ENCODE peak calls at places on chromosomes 1 and 21, in nine cellular contexts. One of them, this sample, is unnamed.
A peak's percentile ranks its signal among the peaks of the same experiment; 100 is the strongest.

GRCh38 chr21:41754481-41754891 is 12.4 kb downstream of the RIPK4 start:
- DNase-seq in heart left ventricle: no peak
- DNase-seq in prostate gland: no peak
- DNase-seq in K562: no peak
- DNase-seq in uterus: no peak
- DNase-seq in ovary: no peak
- DNase-seq in spleen: no peak
- DNase-seq in stomach: no peak
- DNase-seq in IMR-90: no peak
- DNase-seq in this sample: no peak

GRCh38 chr1:21552715-21553114 is 43.5 kb downstream of the ALPL start:
- DNase-seq in heart left ventricle: no peak
- DNase-seq in prostate gland: no peak
- DNase-seq in K562: no peak
- DNase-seq in uterus: no peak
- DNase-seq in ovary: no peak
- DNase-seq in spleen: no peak
- DNase-seq in stomach: no peak
- DNase-seq in IMR-90: peak; percentile 93
- DNase-seq in this sample: no peak

GRCh38 chr1:22428672-22429071 is 23.0 kb upstream of the ZBTB40 start:
- DNase-seq in heart left ventricle: no peak
- DNase-seq in prostate gland: no peak
- DNase-seq in K562: peak; percentile 85
- DNase-seq in uterus: no peak
- DNase-seq in ovary: no peak
- DNase-seq in spleen: no peak
- DNase-seq in stomach: no peak
- DNase-seq in IMR-90: peak; percentile 59
- DNase-seq in this sample: no peak

GRCh38 chr1:197737916-197738315 is 37.4 kb downstream of the DENND1B start:
- DNase-seq in heart left ventricle: no peak
- DNase-seq in prostate gland: no peak
- DNase-seq in K562: no peak
- DNase-seq in uterus: no peak
- DNase-seq in ovary: no peak
- DNase-seq in spleen: no peak
- DNase-seq in stomach: no peak
- DNase-seq in IMR-90: no peak
- DNase-seq in this sample: no peak

GRCh38 chr1:151130837-151131586 is 15.4 kb downstream of the SEMA6C start:
- DNase-seq in heart left ventricle: peak; percentile 87
- DNase-seq in prostate gland: peak; percentile 90
- DNase-seq in K562: peak; percentile 10
- DNase-seq in uterus: peak; percentile 93
- DNase-seq in ovary: peak; percentile 92
- DNase-seq in spleen: peak; percentile 89
- DNase-seq in stomach: peak; percentile 71
- DNase-seq in IMR-90: peak; percentile 32
- DNase-seq in this sample: peak; percentile 97

GRCh38 chr1:10901091-10901893 is 104.8 kb upstream of the CASZ1 start:
- DNase-seq in heart left ventricle: peak; percentile 32
- DNase-seq in prostate gland: peak; percentile 62
- DNase-seq in K562: no peak
- DNase-seq in uterus: no peak
- DNase-seq in ovary: no peak
- DNase-seq in spleen: peak; percentile 57
- DNase-seq in stomach: peak; percentile 54
- DNase-seq in IMR-90: no peak
- DNase-seq in this sample: no peak

GRCh38 chr1:28878796-28879195 is 35.6 kb upstream of the EPB41 start:
- DNase-seq in heart left ventricle: no peak
- DNase-seq in prostate gland: no peak
- DNase-seq in K562: no peak
- DNase-seq in uterus: no peak
- DNase-seq in ovary: no peak
- DNase-seq in spleen: no peak
- DNase-seq in stomach: no peak
- DNase-seq in IMR-90: no peak
- DNase-seq in this sample: no peak

GRCh38 chr1:247402099-247402706 is 13.8 kb upstream of the NLRP3 start:
- DNase-seq in heart left ventricle: no peak
- DNase-seq in prostate gland: no peak
- DNase-seq in K562: no peak
- DNase-seq in uterus: no peak
- DNase-seq in ovary: no peak
- DNase-seq in spleen: no peak
- DNase-seq in stomach: no peak
- DNase-seq in IMR-90: no peak
- DNase-seq in this sample: no peak

GRCh38 chr1:214205053-214205452 is 75.9 kb upstream of the SMYD2 start:
- DNase-seq in heart left ventricle: no peak
- DNase-seq in prostate gland: no peak
- DNase-seq in K562: no peak
- DNase-seq in uterus: no peak
- DNase-seq in ovary: no peak
- DNase-seq in spleen: no peak
- DNase-seq in stomach: no peak
- DNase-seq in IMR-90: no peak
- DNase-seq in this sample: no peak

GRCh38 chr1:224433041-224433670 is 1.4 kb downstream of the WDR26 start:
- DNase-seq in heart left ventricle: peak; percentile 64
- DNase-seq in prostate gland: peak; percentile 18
- DNase-seq in K562: no peak
- DNase-seq in uterus: peak; percentile 17
- DNase-seq in ovary: peak; percentile 33
- DNase-seq in spleen: peak; percentile 84
- DNase-seq in stomach: no peak
- DNase-seq in IMR-90: no peak
- DNase-seq in this sample: no peak

GRCh38 chr1:159012495-159012894 is 2.8 kb downstream of the IFI16 start:
- DNase-seq in heart left ventricle: no peak
- DNase-seq in prostate gland: no peak
- DNase-seq in K562: no peak
- DNase-seq in uterus: no peak
- DNase-seq in ovary: no peak
- DNase-seq in spleen: peak; percentile 76
- DNase-seq in stomach: no peak
- DNase-seq in IMR-90: peak; percentile 24
- DNase-seq in this sample: no peak

GRCh38 chr1:25903986-25904385 is 2.2 kb downstream of the STMN1 start:
- DNase-seq in heart left ventricle: no peak
- DNase-seq in prostate gland: no peak
- DNase-seq in K562: no peak
- DNase-seq in uterus: no peak
- DNase-seq in ovary: no peak
- DNase-seq in spleen: no peak
- DNase-seq in stomach: no peak
- DNase-seq in IMR-90: no peak
- DNase-seq in this sample: peak; percentile 22

GRCh38 chr1:25907473-25908058 is 1.3 kb upstream of the STMN1 start:
- DNase-seq in heart left ventricle: no peak
- DNase-seq in prostate gland: no peak
- DNase-seq in K562: no peak
- DNase-seq in uterus: no peak
- DNase-seq in ovary: no peak
- DNase-seq in spleen: no peak
- DNase-seq in stomach: no peak
- DNase-seq in IMR-90: no peak
- DNase-seq in this sample: peak; percentile 19

GRCh38 chr1:25906644-25907300 is 553 bp upstream of the STMN1 start:
- DNase-seq in heart left ventricle: peak; percentile 68
- DNase-seq in prostate gland: peak; percentile 7
- DNase-seq in K562: peak; percentile 70
- DNase-seq in uterus: peak; percentile 33
- DNase-seq in ovary: no peak
- DNase-seq in spleen: no peak
- DNase-seq in stomach: peak; percentile 43
- DNase-seq in IMR-90: no peak
- DNase-seq in this sample: no peak

GRCh38 chr1:25904942-25905679 is 1.1 kb downstream of the STMN1 start:
- DNase-seq in heart left ventricle: peak; percentile 96
- DNase-seq in prostate gland: peak; percentile 93
- DNase-seq in K562: peak; percentile 96
- DNase-seq in uterus: peak; percentile 96
- DNase-seq in ovary: peak; percentile 98
- DNase-seq in spleen: peak; percentile 98
- DNase-seq in stomach: peak; percentile 95
- DNase-seq in IMR-90: peak; percentile 88
- DNase-seq in this sample: peak; percentile 97

DNA sequence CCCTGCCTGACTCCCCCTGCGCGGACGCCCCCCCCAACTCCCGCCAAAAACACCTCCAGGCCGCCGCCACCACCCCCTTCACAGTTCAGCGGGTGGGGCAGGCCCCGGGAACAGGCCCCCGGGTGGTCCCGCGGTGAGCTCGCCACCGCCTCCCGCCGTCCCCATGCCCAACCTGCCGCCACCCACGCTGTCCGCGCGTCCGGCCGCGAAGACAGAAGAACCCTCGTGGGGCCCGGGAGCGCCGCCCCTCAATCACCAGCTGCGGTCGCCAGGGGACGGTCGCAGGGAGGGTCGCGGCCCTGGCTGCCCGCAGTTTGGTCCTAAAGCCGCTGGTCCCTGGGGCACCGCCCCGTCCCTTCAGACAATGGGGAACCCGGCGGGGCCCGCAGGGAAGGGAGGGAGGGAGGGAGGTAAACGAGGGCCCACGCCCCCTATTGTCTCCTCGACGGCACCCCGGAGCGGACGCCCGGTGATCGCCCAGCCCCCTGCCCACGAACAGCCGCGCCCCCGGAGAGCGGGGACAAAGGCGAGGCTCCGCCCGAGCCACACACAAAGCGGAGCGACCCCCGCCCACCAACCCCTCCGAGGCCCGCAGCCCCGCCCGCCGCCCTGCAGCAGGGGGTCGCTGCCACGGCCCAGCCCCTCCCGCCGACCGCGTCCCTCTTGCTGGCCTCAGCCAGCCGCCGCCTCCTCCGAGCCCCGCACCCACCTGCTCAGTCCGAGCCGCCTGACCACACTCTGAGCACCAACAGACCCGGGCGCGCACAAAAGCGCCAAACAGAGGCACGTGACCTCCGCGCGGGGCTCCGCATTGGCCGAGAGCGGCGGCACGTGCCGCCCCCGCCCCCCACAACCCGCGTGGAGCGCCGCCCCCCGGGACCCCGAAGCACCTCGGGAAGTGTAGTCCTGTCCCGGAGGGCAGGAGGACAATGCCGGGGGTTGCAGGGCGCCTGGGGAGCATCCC is at the start of gene STMN1:
- DNase-seq in heart left ventricle: peak; percentile 95
- DNase-seq in prostate gland: peak; percentile 89
- DNase-seq in K562: peak; percentile 97
- DNase-seq in uterus: peak; percentile 93
- DNase-seq in ovary: peak; percentile 97
- DNase-seq in spleen: peak; percentile 95
- DNase-seq in stomach: peak; percentile 91
- DNase-seq in IMR-90: peak; percentile 89
- DNase-seq in this sample: peak; percentile 97
- TF ChIP-seq POLR2A in heart left ventricle: peak; percentile 88
- TF ChIP-seq POLR2A in prostate gland: peak; percentile 89
- TF ChIP-seq POLR2A in K562: peak; percentile 97
- TF ChIP-seq POLR2A in uterus: peak; percentile 97
- TF ChIP-seq POLR2A in ovary: peak; percentile 87
- TF ChIP-seq POLR2A in spleen: peak; percentile 59
- TF ChIP-seq POLR2A in stomach: peak; percentile 80
- TF ChIP-seq POLR2A in IMR-90: peak; percentile 95
- TF ChIP-seq POLR2A in this sample: peak; percentile 68

GRCh38 chr1:200381256-200381980 is 28.4 kb downstream of the ZNF281 start:
- DNase-seq in heart left ventricle: no peak
- DNase-seq in prostate gland: no peak
- DNase-seq in K562: no peak
- DNase-seq in uterus: no peak
- DNase-seq in ovary: no peak
- DNase-seq in spleen: no peak
- DNase-seq in stomach: no peak
- DNase-seq in IMR-90: peak; percentile 41
- DNase-seq in this sample: no peak
- H3K4me1 ChIP-seq in heart left ventricle: no peaks in the 10 kb centered on the region
- H3K4me1 ChIP-seq in prostate gland: no peaks in the 10 kb centered on the region
- H3K4me1 ChIP-seq in K562: no peaks in the 10 kb centered on the region
- H3K4me1 ChIP-seq in uterus: no peaks in the 10 kb centered on the region
- H3K4me1 ChIP-seq in ovary: no peaks in the 10 kb centered on the region
- H3K4me1 ChIP-seq in spleen: no peaks in the 10 kb centered on the region
- H3K4me1 ChIP-seq in stomach: no peaks in the 10 kb centered on the region
- H3K4me1 ChIP-seq in IMR-90: peaks cover 4% of the 10 kb centered on the region
- H3K4me1 ChIP-seq in this sample: peaks cover 20% of the 10 kb centered on the region

GRCh38 chr1:39491146-39491921 is at the start of gene BMP8A:
- DNase-seq in heart left ventricle: peak; percentile 80
- DNase-seq in prostate gland: peak; percentile 48
- DNase-seq in K562: peak; percentile 100
- DNase-seq in uterus: peak; percentile 58
- DNase-seq in ovary: peak; percentile 74
- DNase-seq in spleen: peak; percentile 92
- DNase-seq in stomach: peak; percentile 80
- DNase-seq in IMR-90: no peak
- DNase-seq in this sample: peak; percentile 75
- H3K4me3 ChIP-seq in heart left ventricle: peak within 1 kb of the TSS; percentile 53
- H3K4me3 ChIP-seq in prostate gland: peak within 1 kb of the TSS; percentile 45
- H3K4me3 ChIP-seq in K562: peak within 1 kb of the TSS; percentile 54
- H3K4me3 ChIP-seq in uterus: peak within 1 kb of the TSS; percentile 56
- H3K4me3 ChIP-seq in ovary: peak within 1 kb of the TSS; percentile 50
- H3K4me3 ChIP-seq in spleen: peak within 1 kb of the TSS; percentile 84
- H3K4me3 ChIP-seq in stomach: peak within 1 kb of the TSS; percentile 69
- H3K4me3 ChIP-seq in IMR-90: peak within 1 kb of the TSS; percentile 55
- H3K4me3 ChIP-seq in this sample: peak within 1 kb of the TSS; percentile 45

GRCh38 chr1:156360534-156360933 is 8.5 kb upstream of the RHBG start:
- DNase-seq in heart left ventricle: no peak
- DNase-seq in prostate gland: no peak
- DNase-seq in K562: no peak
- DNase-seq in uterus: no peak
- DNase-seq in ovary: no peak
- DNase-seq in spleen: peak; percentile 39
- DNase-seq in stomach: no peak
- DNase-seq in IMR-90: no peak
- DNase-seq in this sample: no peak

GRCh38 chr1:156356262-156356874 is 12.6 kb upstream of the RHBG start:
- DNase-seq in heart left ventricle: no peak
- DNase-seq in prostate gland: no peak
- DNase-seq in K562: no peak
- DNase-seq in uterus: no peak
- DNase-seq in ovary: no peak
- DNase-seq in spleen: peak; percentile 2
- DNase-seq in stomach: no peak
- DNase-seq in IMR-90: no peak
- DNase-seq in this sample: no peak

GRCh38 chr1:156359973-156360372 is 9.0 kb upstream of the RHBG start:
- DNase-seq in heart left ventricle: no peak
- DNase-seq in prostate gland: no peak
- DNase-seq in K562: no peak
- DNase-seq in uterus: no peak
- DNase-seq in ovary: no peak
- DNase-seq in spleen: peak; percentile 36
- DNase-seq in stomach: no peak
- DNase-seq in IMR-90: peak; percentile 43
- DNase-seq in this sample: no peak

GRCh38 chr1:156357977-156358376 is 11.0 kb upstream of the RHBG start:
- DNase-seq in heart left ventricle: no peak
- DNase-seq in prostate gland: no peak
- DNase-seq in K562: no peak
- DNase-seq in uterus: no peak
- DNase-seq in ovary: no peak
- DNase-seq in spleen: no peak
- DNase-seq in stomach: no peak
- DNase-seq in IMR-90: no peak
- DNase-seq in this sample: no peak

GRCh38 chr1:156356875-156357534 is 12.0 kb upstream of the RHBG start:
- DNase-seq in heart left ventricle: peak; percentile 68
- DNase-seq in prostate gland: peak; percentile 51
- DNase-seq in K562: peak; percentile 86
- DNase-seq in uterus: no peak
- DNase-seq in ovary: peak; percentile 68
- DNase-seq in spleen: peak; percentile 79
- DNase-seq in stomach: peak; percentile 79
- DNase-seq in IMR-90: no peak
- DNase-seq in this sample: no peak
- TF ChIP-seq POLR2A in heart left ventricle: no peak
- TF ChIP-seq POLR2A in prostate gland: no peak
- TF ChIP-seq POLR2A in K562: no peak
- TF ChIP-seq POLR2A in uterus: no peak
- TF ChIP-seq POLR2A in ovary: no peak
- TF ChIP-seq POLR2A in spleen: no peak
- TF ChIP-seq POLR2A in stomach: no peak
- TF ChIP-seq POLR2A in IMR-90: no peak
- TF ChIP-seq POLR2A in this sample: no peak

This sample was measured in sigmoid colon.